ENCODE peak calls at places on chromosomes 11 and 22, in six cellular contexts. U is GM04504, O is NB4, D is Karpas-422, J is AG08395, V is neuronal stem cell. P is an unnamed sample.

GRCh38 chr11:86047275-86047991 is 21.5 kb downstream of the PICALM start:
- DNase-seq in U (peak), O (peak), D (no peak), J (peak), V (no peak), P (no peak)

GRCh38 chr11:86040919-86041318 is 28.0 kb downstream of the PICALM start:
- DNase-seq in U (no peak), O (no peak), D (no peak), J (no peak), V (no peak), P (no peak)

GRCh38 chr22:36819112-36819511 is 2.3 kb upstream of the PVALB start:
- DNase-seq in U (no peak), O (no peak), D (no peak), J (no peak), V (no peak), P (no peak)

GRCh38 chr11:95503047-95503446 is 272.0 kb upstream of the SESN3 start:
- DNase-seq in U (no peak), O (no peak), D (no peak), J (peak), V (no peak), P (no peak)

GRCh38 chr11:73257342-73258103 is 14.6 kb upstream of the P2RY6 start:
- DNase-seq in U (peak), O (no peak), D (no peak), J (peak), V (no peak), P (peak)

GRCh38 chr11:13126430-13126829 is 117.3 kb downstream of the RASSF10 start:
- DNase-seq in U (no peak), O (no peak), D (no peak), J (no peak), V (no peak), P (no peak)

GRCh38 chr11:61141601-61142028 is 19.6 kb downstream of the VPS37C start:
- DNase-seq in U (no peak), O (no peak), D (no peak), J (no peak), V (no peak), P (no peak)

GRCh38 chr11:73383249-73384126 is 7.3 kb downstream of the RELT start:
- DNase-seq in U (no peak), O (no peak), D (peak), J (peak), V (no peak), P (no peak)

GRCh38 chr11:116603783-116604323 is 168.9 kb downstream of the BUD13 start:
- DNase-seq in U (no peak), O (no peak), D (no peak), J (no peak), V (no peak), P (no peak)

GRCh38 chr22:25656724-25657123 is 85.3 kb upstream of the MYO18B start:
- DNase-seq in U (no peak), O (peak), D (peak), J (no peak), V (no peak), P (no peak)

GRCh38 chr11:13010737-13011342 is 1.7 kb downstream of the RASSF10 start:
- DNase-seq in U (no peak), O (no peak), D (no peak), J (no peak), V (peak), P (no peak)

GRCh38 chr11:7252683-7253213 is 1.0 kb downstream of the SYT9 start:
- DNase-seq in U (no peak), O (no peak), D (no peak), J (no peak), V (peak), P (no peak)

GRCh38 chr11:78163828-78164227 is 24.4 kb upstream of the ALG8 start:
- DNase-seq in U (no peak), O (no peak), D (no peak), J (no peak), V (no peak), P (no peak)

GRCh38 chr11:30758012-30758411 is 171.9 kb upstream of the MPPED2 start:
- DNase-seq in U (no peak), O (no peak), D (no peak), J (peak), V (no peak), P (no peak)

GRCh38 chr11:38814670-38815069 is 2216.6 kb upstream of the RAG2 start:
- DNase-seq in U (no peak), O (no peak), D (no peak), J (no peak), V (no peak), P (no peak)

GRCh38 chr11:8531312-8531711 is 62.7 kb downstream of the STK33 start:
- DNase-seq in U (no peak), O (no peak), D (no peak), J (no peak), V (no peak), P (no peak)

GRCh38 chr22:20268350-20269012 is 363 bp upstream of the RTN4R start:
- DNase-seq in U (no peak), O (peak), D (peak), J (peak), V (peak), P (peak)

GRCh38 chr11:74641289-74641688 is 48.9 kb downstream of the POLD3 start:
- DNase-seq in U (no peak), O (no peak), D (no peak), J (no peak), V (peak), P (no peak)

GRCh38 chr11:16902182-16902581 is 112.0 kb downstream of the PLEKHA7 start:
- DNase-seq in U (no peak), O (no peak), D (peak), J (no peak), V (no peak), P (no peak)

GRCh38 chr11:120195601-120196289 is 15.1 kb upstream of the OAF start:
- DNase-seq in U (no peak), O (no peak), D (no peak), J (no peak), V (no peak), P (no peak)

GRCh38 chr22:41833369-41834004 is 582 bp downstream of the SREBF2 start:
- DNase-seq in U (no peak), O (peak), D (peak), J (no peak), V (no peak), P (no peak)

GRCh38 chr11:36361901-36362391 is 65.9 kb downstream of the PRR5L start:
- DNase-seq in U (peak), O (no peak), D (no peak), J (peak), V (no peak), P (peak)

GRCh38 chr11:114308689-114309089 is 12.5 kb downstream of the NNMT start:
- DNase-seq in U (peak), O (peak), D (no peak), J (peak), V (no peak), P (no peak)

GRCh38 chr11:22340803-22341581 is 2.8 kb downstream of the SLC17A6 start:
- DNase-seq in U (no peak), O (no peak), D (no peak), J (no peak), V (no peak), P (no peak)

GRCh38 chr11:125621995-125622394 is 3.0 kb upstream of the CHEK1 start:
- DNase-seq in U (no peak), O (peak), D (no peak), J (peak), V (no peak), P (peak)

GRCh38 chr11:35541621-35542375 is 16.4 kb upstream of the PAMR1 start:
- DNase-seq in U (no peak), O (no peak), D (no peak), J (peak), V (no peak), P (no peak)

GRCh38 chr11:20474176-20474950 is 86.8 kb downstream of the PRMT3 start:
- DNase-seq in U (no peak), O (no peak), D (no peak), J (no peak), V (no peak), P (no peak)